ENCODE peak calls at places on chromosomes 12 and 14, in six cellular contexts. Q is brain microvascular endothelial cell, D is fibroblast of lung, L is PC-3, Y is ascending aorta, S is endothelial cell of umbilical vein. C is an unnamed sample. For H3K27me3, the result is how much of the 10 kb centered on the place peaks cover.

GRCh38 chr12:59093090-59093489 is 172.8 kb upstream of the LRIG3 start:
- DNase-seq in Q (no peak), D (no peak), L (no peak), Y (no peak), S (no peak), C (no peak)

GRCh38 chr14:77151918-77152588 is 10.5 kb upstream of the ZDHHC22 start:
- DNase-seq in Q (no peak), D (peak), L (peak), Y (no peak), S (peak), C (no peak)

GRCh38 chr14:69355955-69356321 is 42.2 kb downstream of the ERH start:
- DNase-seq in Q (peak), D (peak), L (peak), Y (peak), S (no peak), C (peak)

GRCh38 chr14:76828339-76829015 is 2.3 kb downstream of the LRRC74A start:
- DNase-seq in Q (no peak), D (no peak), L (no peak), Y (no peak), S (no peak), C (no peak)

GRCh38 chr12:115245005-115245404 is 561.0 kb upstream of the TBX3 start:
- DNase-seq in Q (no peak), D (no peak), L (no peak), Y (no peak), S (no peak), C (no peak)

GRCh38 chr14:66043921-66044320 is 442.2 kb upstream of the CCDC196 start:
- DNase-seq in Q (no peak), D (peak), L (no peak), Y (no peak), S (peak), C (no peak)

GRCh38 chr14:100278702-100279101 is 27.5 kb downstream of the SLC25A29 start:
- DNase-seq in Q (peak), D (peak), L (peak), Y (no peak), S (peak), C (no peak)

GRCh38 chr14:62655161-62655560 is 390.1 kb downstream of the KCNH5 start:
- DNase-seq in Q (no peak), D (peak), L (no peak), Y (no peak), S (no peak), C (no peak)

GRCh38 chr12:124562796-124563181 is 4.6 kb downstream of the NCOR2 start:
- DNase-seq in Q (no peak), D (no peak), L (no peak), Y (no peak), S (no peak), C (no peak)

GRCh38 chr12:51836833-51837184 is 11.7 kb downstream of the FIGNL2 start:
- DNase-seq in Q (no peak), D (no peak), L (no peak), Y (no peak), S (no peak), C (no peak)

GRCh38 chr12:11067514-11067913 is 5.4 kb upstream of the TAS2R46 start:
- DNase-seq in Q (no peak), D (peak), L (no peak), Y (no peak), S (no peak), C (no peak)

GRCh38 chr12:75909714-75910451 is 121.7 kb downstream of the PHLDA1 start:
- DNase-seq in Q (no peak), D (no peak), L (no peak), Y (no peak), S (no peak), C (no peak)

GRCh38 chr12:109542876-109543275 is 30.4 kb downstream of the MMAB start:
- DNase-seq in Q (no peak), D (no peak), L (no peak), Y (no peak), S (no peak), C (no peak)

GRCh38 chr14:80587096-80587724 is 354.3 kb downstream of the CEP128 start:
- DNase-seq in Q (peak), D (peak), L (peak), Y (no peak), S (peak), C (no peak)

GRCh38 chr14:48792376-48793024 is 793.7 kb downstream of the RPS29 start:
- DNase-seq in Q (peak), D (peak), L (no peak), Y (no peak), S (no peak), C (peak)

GRCh38 chr14:90788031-90788430 is 28.2 kb downstream of the TTC7B start:
- DNase-seq in Q (no peak), D (no peak), L (no peak), Y (no peak), S (no peak), C (no peak)

GRCh38 chr12:20602671-20603402 is 92.3 kb upstream of the SLCO1C1 start:
- DNase-seq in Q (peak), D (peak), L (peak), Y (no peak), S (peak), C (peak)

GRCh38 chr12:98332626-98333025 is 182.8 kb upstream of the TMPO start:
- DNase-seq in Q (no peak), D (no peak), L (no peak), Y (no peak), S (no peak), C (no peak)

GRCh38 chr12:9948606-9949286 is 16.6 kb upstream of the CLEC2A start:
- DNase-seq in Q (no peak), D (no peak), L (no peak), Y (no peak), S (no peak), C (no peak)

GRCh38 chr12:102876883-102877282 is 40.2 kb downstream of the PAH start:
- DNase-seq in Q (no peak), D (no peak), L (no peak), Y (no peak), S (no peak), C (no peak)

GRCh38 chr12:111185206-111185888 is 183.5 kb downstream of the PHETA1 start:
- DNase-seq in Q (no peak), D (no peak), L (no peak), Y (no peak), S (no peak), C (no peak)

GRCh38 chr14:44309336-44309735 is 197.7 kb downstream of the FSCB start:
- DNase-seq in Q (no peak), D (peak), L (peak), Y (no peak), S (no peak), C (no peak)

GRCh38 chr14:81264011-81264410 is 43.3 kb upstream of the GTF2A1 start:
- DNase-seq in Q (no peak), D (no peak), L (no peak), Y (no peak), S (no peak), C (no peak)

GRCh38 chr12:123389560-123390351 is 5.8 kb downstream of the KMT5A start:
- DNase-seq in Q (no peak), D (peak), L (peak), Y (no peak), S (peak), C (no peak)

GRCh38 chr12:24111101-24111500 is 161.6 kb upstream of the SOX5 start:
- DNase-seq in Q (no peak), D (peak), L (no peak), Y (no peak), S (no peak), C (no peak)

GRCh38 chr12:24113701-24114100 is 164.2 kb upstream of the SOX5 start:
- DNase-seq in Q (no peak), D (peak), L (no peak), Y (no peak), S (peak), C (no peak)

GRCh38 chr12:24111591-24111990 is 162.1 kb upstream of the SOX5 start:
- DNase-seq in Q (no peak), D (peak), L (no peak), Y (no peak), S (peak), C (no peak)

DNA sequence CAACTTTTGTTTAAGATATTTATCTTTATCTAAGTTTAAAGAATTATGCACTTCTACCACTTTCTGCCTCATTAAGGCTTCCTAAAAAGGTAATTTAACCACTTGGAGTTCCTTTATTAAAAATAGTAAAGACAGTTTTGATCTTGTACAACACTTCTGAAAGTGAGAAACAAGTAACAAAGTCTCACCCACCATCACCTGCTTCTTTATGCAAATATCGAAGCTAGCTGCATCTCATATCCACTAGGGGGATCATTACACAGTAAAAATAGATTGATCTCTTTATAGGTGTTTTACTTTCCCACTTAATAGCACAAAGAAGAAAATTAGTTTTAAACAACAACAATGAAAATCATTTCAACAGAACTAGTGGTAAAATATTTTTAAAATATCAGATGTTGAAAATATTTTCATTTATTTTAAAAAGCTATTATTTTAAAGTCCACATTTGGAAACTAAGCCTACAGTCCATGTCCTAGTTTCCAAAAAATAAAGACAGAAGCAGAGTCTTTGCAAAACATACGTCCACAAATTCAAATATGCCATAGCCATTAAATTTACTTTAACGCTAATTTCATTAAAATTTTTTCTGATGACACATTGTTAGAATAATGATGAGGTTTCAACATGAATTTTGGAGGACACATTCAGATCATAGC is 160.0 kb upstream of the SOX5 start:
- DNase-seq in Q (no peak), D (peak), L (peak), Y (no peak), S (peak), C (no peak)
- TF ChIP-seq CTCF in Q (peak), D (peak), L (peak), Y (no peak), S (peak), C (peak)

GRCh38 chr12:57522887-57523705 is 472 bp downstream of the MBD6 start:
- DNase-seq in Q (peak), D (peak), L (peak), Y (no peak), S (peak), C (no peak)
- H3K4me3 ChIP-seq in Q (peak), D (peak), L (peak), Y (peak), S (peak), C (peak)

GRCh38 chr12:130968611-130969010 is 14.9 kb downstream of the ADGRD1 start:
- DNase-seq in Q (no peak), D (no peak), L (no peak), Y (no peak), S (no peak), C (no peak)

GRCh38 chr12:130965214-130965613 is 11.5 kb downstream of the ADGRD1 start:
- DNase-seq in Q (no peak), D (no peak), L (no peak), Y (no peak), S (no peak), C (no peak)

GRCh38 chr12:130966443-130967030 is 12.8 kb downstream of the ADGRD1 start:
- DNase-seq in Q (no peak), D (no peak), L (no peak), Y (no peak), S (no peak), C (no peak)

GRCh38 chr12:130967631-130968030 is 13.9 kb downstream of the ADGRD1 start:
- DNase-seq in Q (no peak), D (no peak), L (no peak), Y (no peak), S (no peak), C (no peak)

GRCh38 chr12:130965668-130966067 is 12.0 kb downstream of the ADGRD1 start:
- DNase-seq in Q (no peak), D (no peak), L (no peak), Y (no peak), S (no peak), C (no peak)
- H3K27me3 ChIP-seq in Q (under half), D (under half), L (half or more), Y (under half), S (under half), C (under half)

DNA sequence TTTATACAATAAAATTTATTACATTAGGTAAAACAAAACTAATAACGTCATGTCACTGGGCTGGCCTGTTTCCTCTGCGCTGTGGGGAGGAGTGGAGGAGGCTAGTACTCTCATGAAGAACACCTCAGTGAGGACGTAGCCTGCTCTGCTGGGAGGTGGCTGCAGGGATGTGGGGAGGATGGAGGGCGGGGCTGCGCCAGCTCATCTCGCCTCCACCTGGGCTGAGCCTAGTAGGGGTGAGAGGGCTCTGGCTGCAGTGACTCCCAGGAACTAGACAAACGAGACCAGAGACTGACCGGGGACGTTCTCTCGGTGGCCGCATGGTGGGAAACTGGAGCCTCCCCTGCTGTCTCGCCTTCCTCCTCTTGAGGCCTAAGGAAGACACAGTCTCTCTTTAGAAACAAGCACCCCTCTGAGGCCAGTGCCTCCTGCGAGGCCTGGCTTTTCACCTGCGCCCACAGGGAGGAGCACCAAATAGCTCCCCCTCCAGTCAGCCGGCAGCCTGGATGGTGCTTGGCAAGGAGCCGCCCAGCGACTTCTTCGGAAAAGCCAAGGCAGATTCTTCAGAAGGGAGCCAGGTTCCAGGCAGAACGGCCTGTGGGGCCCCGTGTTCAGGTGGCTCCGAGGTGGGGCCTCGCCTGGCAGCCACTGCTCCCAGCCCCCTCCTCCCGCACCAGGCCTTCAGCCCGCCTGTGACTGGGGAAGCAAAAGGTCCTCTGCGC is 62.4 kb downstream of the PLEKHG3 start:
- DNase-seq in Q (no peak), D (no peak), L (peak), Y (no peak), S (no peak), C (no peak)
- TF ChIP-seq CTCF in Q (no peak), D (no peak), L (peak), Y (no peak), S (no peak), C (no peak)

DNA sequence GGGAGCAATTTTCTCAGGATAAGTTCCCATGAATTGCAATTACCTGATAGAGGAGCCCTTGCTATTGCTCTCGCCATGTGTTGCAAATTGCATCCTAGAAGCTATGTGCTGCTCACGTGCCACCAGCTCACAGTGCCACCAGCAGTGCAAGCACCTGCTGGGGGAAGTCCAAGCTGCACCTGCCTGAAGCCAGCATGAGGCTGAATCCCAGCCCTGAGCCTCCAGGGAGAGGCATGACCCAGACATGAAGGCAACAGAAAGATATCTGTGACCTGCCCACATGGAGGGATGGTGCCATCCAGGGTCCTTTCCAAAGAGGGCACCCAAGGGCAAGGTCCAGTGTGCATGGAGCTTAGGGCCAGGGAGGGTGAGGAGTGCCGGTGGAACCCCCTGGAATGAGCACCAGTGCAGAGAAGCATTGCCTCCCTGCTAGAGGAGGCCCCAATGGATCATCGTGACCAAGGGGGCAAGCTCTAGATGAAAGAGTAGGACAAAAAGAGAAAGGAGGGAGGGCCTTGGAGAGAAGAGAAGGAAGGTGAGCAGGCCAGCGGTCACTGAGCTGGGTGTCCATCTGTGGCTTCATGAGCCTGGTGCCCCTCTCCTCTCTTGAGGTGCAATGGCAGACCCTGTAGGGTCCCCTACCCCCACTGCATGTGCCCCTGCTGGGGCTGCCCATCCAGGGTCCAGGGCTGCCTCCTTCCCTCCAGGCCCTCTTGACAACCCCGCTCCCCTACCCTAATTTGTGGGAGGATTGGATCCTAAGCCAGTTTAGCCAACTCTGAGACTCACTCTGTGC is 207.1 kb downstream of the KIF26A start:
- DNase-seq in Q (no peak), D (no peak), L (no peak), Y (no peak), S (no peak), C (no peak)
- H3K4me3 ChIP-seq in Q (no peak), D (no peak), L (no peak), Y (no peak), S (no peak), C (no peak)

DNA sequence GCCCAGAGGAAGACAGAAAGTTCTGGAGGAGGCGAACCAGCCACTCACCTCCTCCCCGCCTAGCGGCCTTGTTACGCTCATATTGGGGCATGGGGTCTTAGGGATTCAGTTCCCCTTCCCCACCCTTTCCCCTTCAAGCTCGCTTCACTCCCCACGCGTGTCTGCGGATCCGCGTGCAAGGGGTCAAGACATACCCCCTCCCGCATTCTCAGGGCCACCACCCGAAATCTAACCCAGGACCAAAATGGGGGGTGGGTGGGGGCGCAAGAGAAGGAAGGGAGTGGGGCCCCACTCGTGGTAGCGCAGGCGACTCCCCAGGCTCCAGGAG is 576 bp upstream of the RFX4 start:
- DNase-seq in Q (no peak), D (no peak), L (no peak), Y (no peak), S (no peak), C (no peak)
- H3K27me3 ChIP-seq in Q (half or more), D (half or more), L (half or more), Y (under half), S (half or more), C (half or more)

GRCh38 chr12:15206831-15207394 is 14.3 kb downstream of the RERG start:
- DNase-seq in Q (no peak), D (peak), L (no peak), Y (no peak), S (no peak), C (no peak)

GRCh38 chr12:15206338-15206737 is 14.9 kb downstream of the RERG start:
- DNase-seq in Q (no peak), D (no peak), L (no peak), Y (no peak), S (no peak), C (no peak)

GRCh38 chr12:15208871-15209656 is 12.2 kb downstream of the RERG start:
- DNase-seq in Q (peak), D (peak), L (no peak), Y (no peak), S (no peak), C (no peak)

GRCh38 chr12:15209782-15210181 is 11.4 kb downstream of the RERG start:
- DNase-seq in Q (peak), D (peak), L (no peak), Y (no peak), S (no peak), C (no peak)

DNA sequence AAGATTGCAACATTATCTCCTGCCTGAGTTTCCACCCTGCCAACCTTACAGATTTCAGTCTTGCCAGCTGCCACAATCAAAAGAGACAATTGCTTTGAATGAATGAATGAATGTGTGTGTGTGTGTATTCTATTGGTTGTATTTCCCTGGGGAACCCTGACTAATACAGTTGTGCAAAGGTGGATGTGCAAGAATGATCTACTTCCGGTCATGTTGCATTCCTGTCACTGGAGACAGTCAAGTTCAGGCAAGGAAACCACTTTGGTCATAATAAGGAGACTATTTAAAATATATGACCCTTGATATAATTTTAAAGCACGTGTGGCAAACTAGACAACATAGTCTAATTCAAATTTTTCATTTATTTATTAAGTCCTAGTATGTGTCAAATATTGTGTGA is 13.1 kb downstream of the RERG start:
- DNase-seq in Q (peak), D (no peak), L (no peak), Y (no peak), S (no peak), C (no peak)
- TF ChIP-seq CTCF in Q (peak), D (peak), L (no peak), Y (no peak), S (no peak), C (peak)

GRCh38 chr12:128073937-128074336 is 193.0 kb upstream of the TMEM132C start:
- DNase-seq in Q (no peak), D (no peak), L (no peak), Y (no peak), S (no peak), C (no peak)
- H3K4me3 ChIP-seq in Q (no peak), D (no peak), L (no peak), Y (no peak), S (no peak), C (no peak)

GRCh38 chr12:113762849-113763816 is 203.0 kb downstream of the RBM19 start:
- DNase-seq in Q (no peak), D (no peak), L (no peak), Y (no peak), S (no peak), C (no peak)
- H3K27me3 ChIP-seq in Q (under half), D (under half), L (under half), Y (under half), S (under half), C (under half)

DNA sequence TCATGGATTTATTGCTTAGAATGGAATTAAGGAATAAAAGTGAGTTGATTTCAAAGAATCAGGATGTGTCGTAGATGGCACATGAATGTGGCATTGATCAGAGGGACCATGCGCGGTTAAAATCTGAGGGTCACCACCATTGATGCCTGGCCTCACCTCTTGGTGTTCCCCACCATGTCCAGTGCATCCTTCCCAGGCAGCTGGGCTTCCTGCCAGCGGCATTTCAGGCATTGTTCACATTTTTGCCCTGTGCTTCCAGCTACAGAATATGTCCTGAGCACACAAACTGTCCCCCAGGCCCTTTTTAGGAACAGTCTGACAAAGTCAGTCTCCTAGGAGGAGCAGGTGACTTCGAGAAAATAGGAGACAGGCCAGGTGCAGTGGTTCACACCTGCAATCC is 42.0 kb upstream of the TSPAN9 start:
- DNase-seq in Q (peak), D (peak), L (no peak), Y (no peak), S (peak), C (no peak)
- TF ChIP-seq CTCF in Q (no peak), D (no peak), L (no peak), Y (no peak), S (no peak), C (no peak)

C was measured in kidney epithelial cell.